ENCODE peak calls at places on chromosomes 3 and 15, in nine cellular contexts. Q, B, X, A, O, R, P, T and L are unnamed samples.

GRCh38 chr3:13275376-13276005 is 144.6 kb downstream of the NUP210 start:
- DNase-seq in Q (no peak), B (no peak), X (no peak), A (no peak), O (no peak), R (no peak), P (no peak), T (no peak), L (no peak)

GRCh38 chr15:68730491-68731317 is 90.0 kb downstream of the ANP32A start:
- DNase-seq in Q (no peak), B (peak), X (no peak), A (peak), O (peak), R (no peak), P (no peak), T (peak), L (peak)

GRCh38 chr3:71063768-71064287 is 519.7 kb downstream of the FOXP1 start:
- DNase-seq in Q (peak), B (peak), X (no peak), A (peak), O (peak), R (no peak), P (no peak), T (peak), L (peak)

GRCh38 chr15:77038312-77039216 is 32.3 kb downstream of the TSPAN3 start:
- DNase-seq in Q (no peak), B (no peak), X (no peak), A (no peak), O (peak), R (no peak), P (no peak), T (no peak), L (no peak)

GRCh38 chr15:23853291-23853690 is 166.2 kb upstream of the NDN start:
- DNase-seq in Q (no peak), B (no peak), X (no peak), A (no peak), O (no peak), R (no peak), P (no peak), T (no peak), L (no peak)

GRCh38 chr3:116192464-116192863 is 252.8 kb downstream of the LSAMP start:
- DNase-seq in Q (no peak), B (no peak), X (no peak), A (no peak), O (no peak), R (no peak), P (no peak), T (no peak), L (no peak)

GRCh38 chr3:38907426-38907825 is 91.4 kb upstream of the SCN10A start:
- DNase-seq in Q (no peak), B (no peak), X (no peak), A (no peak), O (no peak), R (no peak), P (no peak), T (no peak), L (no peak)

GRCh38 chr15:34357653-34358052 is 9.3 kb downstream of the LPCAT4 start:
- DNase-seq in Q (no peak), B (no peak), X (no peak), A (no peak), O (no peak), R (no peak), P (no peak), T (no peak), L (no peak)

GRCh38 chr3:141223673-141224166 is 7.9 kb upstream of the PXYLP1 start:
- DNase-seq in Q (no peak), B (no peak), X (no peak), A (no peak), O (no peak), R (no peak), P (no peak), T (no peak), L (no peak)

GRCh38 chr3:157782236-157782635 is 279.0 kb upstream of the VEPH1 start:
- DNase-seq in Q (no peak), B (no peak), X (no peak), A (no peak), O (no peak), R (no peak), P (no peak), T (no peak), L (no peak)

GRCh38 chr3:48478631-48479555 is 25.1 kb downstream of the SHISA5 start:
- DNase-seq in Q (no peak), B (no peak), X (no peak), A (peak), O (no peak), R (no peak), P (no peak), T (no peak), L (no peak)

GRCh38 chr15:85598203-85598602 is 196.5 kb downstream of the KLHL25 start:
- DNase-seq in Q (no peak), B (no peak), X (no peak), A (no peak), O (no peak), R (no peak), P (no peak), T (no peak), L (no peak)

GRCh38 chr3:80734483-80734882 is 966.7 kb upstream of the ROBO1 start:
- DNase-seq in Q (no peak), B (no peak), X (no peak), A (no peak), O (no peak), R (no peak), P (no peak), T (no peak), L (no peak)

GRCh38 chr15:70258369-70259029 is 160.8 kb upstream of the TLE3 start:
- DNase-seq in Q (peak), B (no peak), X (no peak), A (peak), O (no peak), R (no peak), P (no peak), T (no peak), L (no peak)

GRCh38 chr15:67048281-67049279 is 16.8 kb upstream of the SMAD3 start:
- DNase-seq in Q (no peak), B (no peak), X (no peak), A (no peak), O (no peak), R (no peak), P (no peak), T (peak), L (no peak)

GRCh38 chr15:33358303-33358702 is 47.5 kb downstream of the RYR3 start:
- DNase-seq in Q (no peak), B (no peak), X (no peak), A (no peak), O (no peak), R (no peak), P (no peak), T (no peak), L (peak)

GRCh38 chr3:69203631-69204314 is 81.4 kb upstream of the LMOD3 start:
- DNase-seq in Q (no peak), B (no peak), X (no peak), A (no peak), O (no peak), R (no peak), P (no peak), T (no peak), L (no peak)

GRCh38 chr3:176799675-176800074 is 397.6 kb downstream of the TBL1XR1 start:
- DNase-seq in Q (no peak), B (no peak), X (no peak), A (no peak), O (no peak), R (no peak), P (no peak), T (no peak), L (no peak)

GRCh38 chr15:85402195-85402921 is 22.0 kb downstream of the AKAP13 start:
- DNase-seq in Q (no peak), B (no peak), X (no peak), A (no peak), O (no peak), R (no peak), P (no peak), T (no peak), L (peak)

GRCh38 chr3:100335137-100335833 is 728 bp downstream of the NIT2 start:
- DNase-seq in Q (peak), B (peak), X (no peak), A (no peak), O (peak), R (peak), P (no peak), T (peak), L (peak)

GRCh38 chr3:94311651-94312050 is 248.8 kb downstream of the NSUN3 start:
- DNase-seq in Q (no peak), B (no peak), X (no peak), A (no peak), O (no peak), R (no peak), P (no peak), T (no peak), L (no peak)

GRCh38 chr15:24269166-24269571 is 406.4 kb upstream of the NPAP1 start:
- DNase-seq in Q (no peak), B (no peak), X (no peak), A (no peak), O (no peak), R (no peak), P (no peak), T (no peak), L (no peak)

GRCh38 chr3:127803619-127804018 is 18.7 kb downstream of the MGLL start:
- DNase-seq in Q (no peak), B (no peak), X (no peak), A (no peak), O (no peak), R (no peak), P (peak), T (peak), L (no peak)

GRCh38 chr3:17831366-17831765 is 88.9 kb upstream of the TBC1D5 start:
- DNase-seq in Q (no peak), B (no peak), X (no peak), A (no peak), O (no peak), R (no peak), P (no peak), T (peak), L (no peak)

GRCh38 chr3:55655544-55655943 is 168.4 kb upstream of the WNT5A start:
- DNase-seq in Q (no peak), B (no peak), X (no peak), A (no peak), O (no peak), R (no peak), P (no peak), T (no peak), L (no peak)

GRCh38 chr3:49668414-49668797 is 5.7 kb upstream of the APEH start:
- DNase-seq in Q (no peak), B (no peak), X (no peak), A (no peak), O (no peak), R (no peak), P (no peak), T (no peak), L (peak)

GRCh38 chr15:52082197-52083036 is 30.2 kb downstream of the BCL2L10 start:
- DNase-seq in Q (peak), B (no peak), X (no peak), A (no peak), O (no peak), R (no peak), P (no peak), T (no peak), L (no peak)

GRCh38 chr3:113663324-113663750 is 33.1 kb downstream of the USF3 start:
- DNase-seq in Q (no peak), B (no peak), X (no peak), A (no peak), O (no peak), R (no peak), P (no peak), T (peak), L (no peak)

GRCh38 chr3:171374661-171375285 is 85.4 kb downstream of the TNIK start:
- DNase-seq in Q (no peak), B (no peak), X (no peak), A (no peak), O (no peak), R (no peak), P (no peak), T (peak), L (no peak)

GRCh38 chr15:22979699-22980188 is 424 bp downstream of the CYFIP1 start:
- DNase-seq in Q (peak), B (peak), X (no peak), A (no peak), O (peak), R (no peak), P (no peak), T (peak), L (peak)

GRCh38 chr3:136690611-136691010 is 61.6 kb downstream of the STAG1 start:
- DNase-seq in Q (no peak), B (no peak), X (no peak), A (no peak), O (no peak), R (no peak), P (no peak), T (no peak), L (no peak)

GRCh38 chr3:52021869-52022268 is 26.2 kb upstream of the RPL29 start:
- DNase-seq in Q (no peak), B (no peak), X (peak), A (no peak), O (no peak), R (peak), P (no peak), T (no peak), L (peak)

GRCh38 chr3:12507871-12508281 is 23.6 kb downstream of the TSEN2 start:
- DNase-seq in Q (no peak), B (peak), X (no peak), A (no peak), O (no peak), R (no peak), P (no peak), T (no peak), L (no peak)

GRCh38 chr3:42118762-42119361 is 27.7 kb downstream of the TRAK1 start:
- DNase-seq in Q (peak), B (peak), X (peak), A (no peak), O (peak), R (no peak), P (no peak), T (peak), L (peak)

GRCh38 chr15:97961067-97961954 is 808 bp downstream of the ARRDC4 start:
- DNase-seq in Q (no peak), B (peak), X (no peak), A (peak), O (peak), R (no peak), P (no peak), T (no peak), L (peak)

GRCh38 chr15:86650084-86650483 is 570.4 kb downstream of the AGBL1 start:
- DNase-seq in Q (no peak), B (no peak), X (no peak), A (no peak), O (no peak), R (no peak), P (no peak), T (peak), L (no peak)